ENCODE peak calls at places on chromosomes 11 and 22, in seven cellular contexts. One of them, this sample, is unnamed.

GRCh38 chr22:44445731-44446130 is 52.3 kb downstream of the RTL6 start:
- DNase-seq in OCI-LY7: no peak
- DNase-seq in PC-3: peak
- DNase-seq in A549: no peak
- DNase-seq in mesendoderm: no peak
- DNase-seq in astrocyte: peak
- DNase-seq in K562: no peak
- DNase-seq in this sample: no peak

GRCh38 chr11:109109150-109109549 is 312.8 kb upstream of the C11orf87 start:
- DNase-seq in PC-3: no peak
- DNase-seq in astrocyte: no peak
- DNase-seq in A549: no peak
- DNase-seq in mesendoderm: no peak
- DNase-seq in OCI-LY7: no peak
- DNase-seq in K562: no peak
- DNase-seq in this sample: no peak

GRCh38 chr11:56932572-56933235 is 56.0 kb upstream of the OR5AK2 start:
- DNase-seq in mesendoderm: peak
- DNase-seq in K562: peak
- DNase-seq in PC-3: peak
- DNase-seq in A549: peak
- DNase-seq in astrocyte: peak
- DNase-seq in OCI-LY7: no peak
- DNase-seq in this sample: no peak

GRCh38 chr11:58530236-58530635 is 22.3 kb upstream of the OR5B21 start:
- DNase-seq in K562: no peak
- DNase-seq in mesendoderm: no peak
- DNase-seq in PC-3: no peak
- DNase-seq in astrocyte: no peak
- DNase-seq in OCI-LY7: no peak
- DNase-seq in A549: no peak
- DNase-seq in this sample: no peak

GRCh38 chr22:24361976-24362646 is 65.3 kb upstream of the ADORA2A start:
- DNase-seq in PC-3: no peak
- DNase-seq in K562: no peak
- DNase-seq in mesendoderm: no peak
- DNase-seq in OCI-LY7: no peak
- DNase-seq in astrocyte: no peak
- DNase-seq in A549: no peak
- DNase-seq in this sample: no peak

GRCh38 chr22:48250286-48250895 is 1487.9 kb downstream of the TBC1D22A start:
- DNase-seq in OCI-LY7: no peak
- DNase-seq in mesendoderm: no peak
- DNase-seq in PC-3: no peak
- DNase-seq in astrocyte: no peak
- DNase-seq in K562: no peak
- DNase-seq in A549: no peak
- DNase-seq in this sample: no peak

GRCh38 chr11:73367482-73368024 is 8.6 kb upstream of the RELT start:
- DNase-seq in PC-3: no peak
- DNase-seq in mesendoderm: no peak
- DNase-seq in astrocyte: no peak
- DNase-seq in OCI-LY7: no peak
- DNase-seq in K562: no peak
- DNase-seq in A549: no peak
- DNase-seq in this sample: no peak

GRCh38 chr11:94077568-94078293 is 50.9 kb upstream of the PANX1 start:
- DNase-seq in K562: peak
- DNase-seq in OCI-LY7: no peak
- DNase-seq in astrocyte: no peak
- DNase-seq in PC-3: no peak
- DNase-seq in A549: no peak
- DNase-seq in mesendoderm: peak
- DNase-seq in this sample: no peak

GRCh38 chr11:93089474-93090102 is 108.2 kb downstream of the SLC36A4 start:
- DNase-seq in PC-3: peak
- DNase-seq in K562: peak
- DNase-seq in mesendoderm: peak
- DNase-seq in OCI-LY7: peak
- DNase-seq in astrocyte: peak
- DNase-seq in A549: peak
- DNase-seq in this sample: peak

GRCh38 chr11:13440100-13440855 is 22.7 kb downstream of the BTBD10 start:
- DNase-seq in K562: no peak
- DNase-seq in PC-3: peak
- DNase-seq in astrocyte: peak
- DNase-seq in mesendoderm: peak
- DNase-seq in A549: peak
- DNase-seq in OCI-LY7: no peak
- DNase-seq in this sample: peak

GRCh38 chr22:28920757-28921584 is 37.6 kb downstream of the ZNRF3 start:
- DNase-seq in A549: no peak
- DNase-seq in astrocyte: no peak
- DNase-seq in mesendoderm: no peak
- DNase-seq in K562: no peak
- DNase-seq in PC-3: no peak
- DNase-seq in OCI-LY7: peak
- DNase-seq in this sample: no peak

GRCh38 chr22:27088026-27088425 is 430.6 kb downstream of the MIAT start:
- DNase-seq in K562: no peak
- DNase-seq in OCI-LY7: no peak
- DNase-seq in mesendoderm: no peak
- DNase-seq in PC-3: no peak
- DNase-seq in astrocyte: peak
- DNase-seq in A549: no peak
- DNase-seq in this sample: no peak

GRCh38 chr11:6397156-6397555 is 6.9 kb downstream of the SMPD1 start:
- DNase-seq in OCI-LY7: no peak
- DNase-seq in A549: no peak
- DNase-seq in K562: no peak
- DNase-seq in PC-3: no peak
- DNase-seq in mesendoderm: no peak
- DNase-seq in astrocyte: no peak
- DNase-seq in this sample: peak

GRCh38 chr11:3962406-3962840 is 107.0 kb downstream of the STIM1 start:
- DNase-seq in astrocyte: no peak
- DNase-seq in PC-3: no peak
- DNase-seq in OCI-LY7: no peak
- DNase-seq in mesendoderm: no peak
- DNase-seq in A549: no peak
- DNase-seq in K562: no peak
- DNase-seq in this sample: peak

GRCh38 chr11:102840018-102840417 is 3.4 kb downstream of the MMP3 start:
- DNase-seq in OCI-LY7: no peak
- DNase-seq in PC-3: no peak
- DNase-seq in K562: no peak
- DNase-seq in A549: no peak
- DNase-seq in mesendoderm: no peak
- DNase-seq in astrocyte: no peak
- DNase-seq in this sample: no peak

GRCh38 chr22:43890901-43891331 is 897 bp downstream of the PNPLA5 start:
- DNase-seq in astrocyte: no peak
- DNase-seq in K562: no peak
- DNase-seq in mesendoderm: no peak
- DNase-seq in A549: no peak
- DNase-seq in PC-3: no peak
- DNase-seq in OCI-LY7: no peak
- DNase-seq in this sample: no peak

GRCh38 chr11:82906931-82907330 is 5.4 kb downstream of the DDIAS start:
- DNase-seq in OCI-LY7: no peak
- DNase-seq in PC-3: no peak
- DNase-seq in K562: no peak
- DNase-seq in astrocyte: no peak
- DNase-seq in A549: no peak
- DNase-seq in mesendoderm: no peak
- DNase-seq in this sample: no peak

GRCh38 chr11:27255447-27255828 is 107.6 kb downstream of the CCDC34 start:
- DNase-seq in mesendoderm: no peak
- DNase-seq in astrocyte: peak
- DNase-seq in PC-3: no peak
- DNase-seq in OCI-LY7: no peak
- DNase-seq in K562: no peak
- DNase-seq in A549: no peak
- DNase-seq in this sample: no peak

GRCh38 chr22:43272869-43273318 is 70.3 kb downstream of the SCUBE1 start:
- DNase-seq in astrocyte: no peak
- DNase-seq in A549: no peak
- DNase-seq in mesendoderm: peak
- DNase-seq in K562: peak
- DNase-seq in OCI-LY7: no peak
- DNase-seq in PC-3: no peak
- DNase-seq in this sample: peak

GRCh38 chr11:28835790-28836189 is 727.6 kb downstream of the METTL15 start:
- DNase-seq in astrocyte: peak
- DNase-seq in OCI-LY7: no peak
- DNase-seq in K562: no peak
- DNase-seq in mesendoderm: peak
- DNase-seq in PC-3: peak
- DNase-seq in A549: no peak
- DNase-seq in this sample: peak

GRCh38 chr11:35617687-35618496 is at the start of gene FJX1:
- DNase-seq in K562: peak
- DNase-seq in mesendoderm: peak
- DNase-seq in OCI-LY7: no peak
- DNase-seq in astrocyte: peak
- DNase-seq in PC-3: peak
- DNase-seq in A549: peak
- DNase-seq in this sample: peak

GRCh38 chr11:40716344-40717178 is 742.9 kb downstream of the LRRC4C start:
- DNase-seq in PC-3: no peak
- DNase-seq in mesendoderm: no peak
- DNase-seq in K562: no peak
- DNase-seq in A549: no peak
- DNase-seq in OCI-LY7: no peak
- DNase-seq in astrocyte: no peak
- DNase-seq in this sample: no peak

GRCh38 chr11:72930011-72930410 is 115.8 kb downstream of the ATG16L2 start:
- DNase-seq in OCI-LY7: no peak
- DNase-seq in A549: no peak
- DNase-seq in PC-3: peak
- DNase-seq in K562: no peak
- DNase-seq in mesendoderm: peak
- DNase-seq in astrocyte: peak
- DNase-seq in this sample: peak

GRCh38 chr22:44214764-44215163 is 34.0 kb downstream of the PARVG start:
- DNase-seq in mesendoderm: no peak
- DNase-seq in OCI-LY7: no peak
- DNase-seq in K562: no peak
- DNase-seq in A549: no peak
- DNase-seq in PC-3: no peak
- DNase-seq in astrocyte: no peak
- DNase-seq in this sample: no peak

GRCh38 chr11:108916290-108916689 is 251.4 kb downstream of the DDX10 start:
- DNase-seq in K562: no peak
- DNase-seq in OCI-LY7: no peak
- DNase-seq in astrocyte: peak
- DNase-seq in A549: no peak
- DNase-seq in mesendoderm: no peak
- DNase-seq in PC-3: peak
- DNase-seq in this sample: no peak

GRCh38 chr11:2219318-2220017 is 47.9 kb upstream of the TH start:
- DNase-seq in A549: no peak
- DNase-seq in PC-3: no peak
- DNase-seq in astrocyte: no peak
- DNase-seq in OCI-LY7: no peak
- DNase-seq in mesendoderm: no peak
- DNase-seq in K562: no peak
- DNase-seq in this sample: no peak

GRCh38 chr11:104852811-104853210 is 45.4 kb downstream of the CASP12 start:
- DNase-seq in mesendoderm: no peak
- DNase-seq in K562: no peak
- DNase-seq in OCI-LY7: no peak
- DNase-seq in A549: no peak
- DNase-seq in PC-3: peak
- DNase-seq in astrocyte: peak
- DNase-seq in this sample: no peak

GRCh38 chr11:104853276-104853675 is 45.0 kb downstream of the CASP12 start:
- DNase-seq in K562: no peak
- DNase-seq in mesendoderm: no peak
- DNase-seq in astrocyte: no peak
- DNase-seq in PC-3: no peak
- DNase-seq in OCI-LY7: no peak
- DNase-seq in A549: no peak
- DNase-seq in this sample: no peak

GRCh38 chr11:104858882-104859735 is 39.2 kb downstream of the CASP12 start:
- DNase-seq in OCI-LY7: no peak
- DNase-seq in astrocyte: peak
- DNase-seq in A549: no peak
- DNase-seq in PC-3: no peak
- DNase-seq in mesendoderm: no peak
- DNase-seq in K562: no peak
- DNase-seq in this sample: peak

GRCh38 chr11:104856607-104857006 is 41.7 kb downstream of the CASP12 start:
- DNase-seq in mesendoderm: no peak
- DNase-seq in PC-3: no peak
- DNase-seq in K562: no peak
- DNase-seq in astrocyte: no peak
- DNase-seq in OCI-LY7: no peak
- DNase-seq in A549: no peak
- DNase-seq in this sample: no peak
- H3K4me2 ChIP-seq in mesendoderm: no peak
- H3K4me2 ChIP-seq in PC-3: no peak
- H3K4me2 ChIP-seq in K562: no peak
- H3K4me2 ChIP-seq in astrocyte: no peak
- H3K4me2 ChIP-seq in OCI-LY7: no peak
- H3K4me2 ChIP-seq in A549: no peak
- H3K4me2 ChIP-seq in this sample: no peak

GRCh38 chr11:66020212-66020611 is 6.1 kb downstream of the CATSPER1 start:
- DNase-seq in A549: no peak
- DNase-seq in PC-3: no peak
- DNase-seq in K562: no peak
- DNase-seq in astrocyte: no peak
- DNase-seq in mesendoderm: no peak
- DNase-seq in OCI-LY7: no peak
- DNase-seq in this sample: no peak
- H3K4me2 ChIP-seq in A549: no peak
- H3K4me2 ChIP-seq in PC-3: peak
- H3K4me2 ChIP-seq in K562: no peak
- H3K4me2 ChIP-seq in astrocyte: no peak
- H3K4me2 ChIP-seq in mesendoderm: no peak
- H3K4me2 ChIP-seq in OCI-LY7: no peak
- H3K4me2 ChIP-seq in this sample: no peak

GRCh38 chr11:118615996-118616395 is 8.6 kb downstream of the PHLDB1 start:
- DNase-seq in mesendoderm: peak
- DNase-seq in OCI-LY7: no peak
- DNase-seq in PC-3: no peak
- DNase-seq in A549: no peak
- DNase-seq in K562: no peak
- DNase-seq in astrocyte: no peak
- DNase-seq in this sample: no peak
- H3K4me2 ChIP-seq in mesendoderm: no peak
- H3K4me2 ChIP-seq in OCI-LY7: no peak
- H3K4me2 ChIP-seq in PC-3: no peak
- H3K4me2 ChIP-seq in A549: no peak
- H3K4me2 ChIP-seq in K562: no peak
- H3K4me2 ChIP-seq in astrocyte: no peak
- H3K4me2 ChIP-seq in this sample: no peak

DNA sequence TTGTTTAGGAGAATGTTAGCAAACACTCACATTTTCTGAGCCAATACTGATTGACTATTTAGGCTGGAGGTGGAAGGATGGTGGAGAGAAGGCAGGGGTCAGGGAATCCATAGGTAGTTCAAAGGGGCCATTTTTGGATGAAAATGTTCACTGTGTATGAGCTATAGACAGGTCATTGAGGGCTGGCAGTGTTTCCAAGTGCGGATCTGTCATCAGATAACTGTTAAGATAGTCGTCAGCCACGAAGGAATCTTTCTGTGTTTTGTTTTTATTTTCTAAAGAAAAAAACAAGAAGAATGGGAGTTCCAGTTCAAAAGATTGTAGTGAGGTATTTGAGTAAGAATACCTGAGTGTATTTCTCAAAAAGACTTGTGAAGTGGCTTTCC is 3.1 kb downstream of the KCNJ5 start:
- DNase-seq in K562: no peak
- DNase-seq in mesendoderm: no peak
- DNase-seq in OCI-LY7: no peak
- DNase-seq in PC-3: no peak
- DNase-seq in A549: no peak
- DNase-seq in astrocyte: no peak
- DNase-seq in this sample: no peak
- H3K4me2 ChIP-seq in K562: no peak
- H3K4me2 ChIP-seq in mesendoderm: no peak
- H3K4me2 ChIP-seq in OCI-LY7: no peak
- H3K4me2 ChIP-seq in PC-3: no peak
- H3K4me2 ChIP-seq in A549: no peak
- H3K4me2 ChIP-seq in astrocyte: no peak
- H3K4me2 ChIP-seq in this sample: no peak

This sample was measured in mesenchymal stem cell.